ENCODE peak calls at places on chromosomes 11 and 22, in ten cellular contexts. One of them, this sample, is unnamed.

GRCh38 chr11:60301178-60301577 is 20.7 kb downstream of the MS4A4A start:
- DNase-seq in astrocyte of the spinal cord: no peak
- DNase-seq in pulmonary artery endothelial cell: no peak
- DNase-seq in activated T-helper 9 cell treated with anti-CD3 and anti-CD28 coated beads, Interleukin-2, amount 50 U/mL, for 16 hours: no peak
- DNase-seq in caudate nucleus: no peak
- DNase-seq in right atrium auricular region: no peak
- DNase-seq in endothelial cell: no peak
- DNase-seq in non-pigmented ciliary epithelial cell: no peak
- DNase-seq in activated CD4-positive, alpha-beta T cell treated with anti-CD3 and anti-CD28 coated beads, Interleukin-2, amount 50 U/mL, for 48 hours: no peak
- DNase-seq in left ventricle myocardium superior: no peak
- DNase-seq in this sample: no peak

GRCh38 chr11:114478768-114479167 is 39.5 kb downstream of the REXO2 start:
- DNase-seq in pulmonary artery endothelial cell: no peak
- DNase-seq in activated T-helper 9 cell treated with anti-CD3 and anti-CD28 coated beads, Interleukin-2, amount 50 U/mL, for 16 hours: no peak
- DNase-seq in left ventricle myocardium superior: no peak
- DNase-seq in activated CD4-positive, alpha-beta T cell treated with anti-CD3 and anti-CD28 coated beads, Interleukin-2, amount 50 U/mL, for 48 hours: no peak
- DNase-seq in astrocyte of the spinal cord: peak; percentile 19
- DNase-seq in right atrium auricular region: no peak
- DNase-seq in caudate nucleus: no peak
- DNase-seq in non-pigmented ciliary epithelial cell: no peak
- DNase-seq in endothelial cell: no peak
- DNase-seq in this sample: no peak

GRCh38 chr22:29313126-29314071 is 2.1 kb downstream of the RASL10A start:
- DNase-seq in endothelial cell: no peak
- DNase-seq in caudate nucleus: no peak
- DNase-seq in non-pigmented ciliary epithelial cell: no peak
- DNase-seq in activated CD4-positive, alpha-beta T cell treated with anti-CD3 and anti-CD28 coated beads, Interleukin-2, amount 50 U/mL, for 48 hours: no peak
- DNase-seq in astrocyte of the spinal cord: peak; percentile 37
- DNase-seq in activated T-helper 9 cell treated with anti-CD3 and anti-CD28 coated beads, Interleukin-2, amount 50 U/mL, for 16 hours: no peak
- DNase-seq in left ventricle myocardium superior: peak; percentile 67
- DNase-seq in pulmonary artery endothelial cell: no peak
- DNase-seq in right atrium auricular region: no peak
- DNase-seq in this sample: peak; percentile 11

GRCh38 chr11:6413791-6414231 is 5.1 kb downstream of the APBB1 start:
- DNase-seq in non-pigmented ciliary epithelial cell: no peak
- DNase-seq in left ventricle myocardium superior: no peak
- DNase-seq in caudate nucleus: peak; percentile 54
- DNase-seq in right atrium auricular region: no peak
- DNase-seq in astrocyte of the spinal cord: no peak
- DNase-seq in endothelial cell: no peak
- DNase-seq in activated T-helper 9 cell treated with anti-CD3 and anti-CD28 coated beads, Interleukin-2, amount 50 U/mL, for 16 hours: no peak
- DNase-seq in pulmonary artery endothelial cell: no peak
- DNase-seq in activated CD4-positive, alpha-beta T cell treated with anti-CD3 and anti-CD28 coated beads, Interleukin-2, amount 50 U/mL, for 48 hours: peak; percentile 67
- DNase-seq in this sample: no peak

GRCh38 chr22:19891350-19892248 is 36.9 kb upstream of the GNB1L start:
- DNase-seq in activated T-helper 9 cell treated with anti-CD3 and anti-CD28 coated beads, Interleukin-2, amount 50 U/mL, for 16 hours: peak; percentile 70
- DNase-seq in pulmonary artery endothelial cell: peak; percentile 76
- DNase-seq in caudate nucleus: no peak
- DNase-seq in right atrium auricular region: no peak
- DNase-seq in left ventricle myocardium superior: peak; percentile 24
- DNase-seq in non-pigmented ciliary epithelial cell: peak; percentile 67
- DNase-seq in endothelial cell: peak; percentile 65
- DNase-seq in astrocyte of the spinal cord: peak; percentile 84
- DNase-seq in activated CD4-positive, alpha-beta T cell treated with anti-CD3 and anti-CD28 coated beads, Interleukin-2, amount 50 U/mL, for 48 hours: peak; percentile 79
- DNase-seq in this sample: no peak

GRCh38 chr22:39174498-39175120 is 22.1 kb upstream of the CBX7 start:
- DNase-seq in non-pigmented ciliary epithelial cell: peak; percentile 51
- DNase-seq in activated T-helper 9 cell treated with anti-CD3 and anti-CD28 coated beads, Interleukin-2, amount 50 U/mL, for 16 hours: peak; percentile 35
- DNase-seq in right atrium auricular region: peak; percentile 89
- DNase-seq in endothelial cell: peak; percentile 100
- DNase-seq in astrocyte of the spinal cord: peak; percentile 91
- DNase-seq in caudate nucleus: no peak
- DNase-seq in left ventricle myocardium superior: peak; percentile 86
- DNase-seq in pulmonary artery endothelial cell: peak; percentile 99
- DNase-seq in activated CD4-positive, alpha-beta T cell treated with anti-CD3 and anti-CD28 coated beads, Interleukin-2, amount 50 U/mL, for 48 hours: peak; percentile 50
- DNase-seq in this sample: peak; percentile 71

GRCh38 chr11:12695221-12695794 is 21.1 kb downstream of the TEAD1 start:
- DNase-seq in endothelial cell: no peak
- DNase-seq in pulmonary artery endothelial cell: no peak
- DNase-seq in right atrium auricular region: no peak
- DNase-seq in non-pigmented ciliary epithelial cell: no peak
- DNase-seq in astrocyte of the spinal cord: no peak
- DNase-seq in activated CD4-positive, alpha-beta T cell treated with anti-CD3 and anti-CD28 coated beads, Interleukin-2, amount 50 U/mL, for 48 hours: no peak
- DNase-seq in activated T-helper 9 cell treated with anti-CD3 and anti-CD28 coated beads, Interleukin-2, amount 50 U/mL, for 16 hours: no peak
- DNase-seq in caudate nucleus: no peak
- DNase-seq in left ventricle myocardium superior: no peak
- DNase-seq in this sample: no peak

GRCh38 chr11:46240371-46240770 is 37.1 kb upstream of the CREB3L1 start:
- DNase-seq in non-pigmented ciliary epithelial cell: no peak
- DNase-seq in caudate nucleus: no peak
- DNase-seq in endothelial cell: no peak
- DNase-seq in astrocyte of the spinal cord: no peak
- DNase-seq in activated T-helper 9 cell treated with anti-CD3 and anti-CD28 coated beads, Interleukin-2, amount 50 U/mL, for 16 hours: no peak
- DNase-seq in right atrium auricular region: no peak
- DNase-seq in activated CD4-positive, alpha-beta T cell treated with anti-CD3 and anti-CD28 coated beads, Interleukin-2, amount 50 U/mL, for 48 hours: no peak
- DNase-seq in pulmonary artery endothelial cell: no peak
- DNase-seq in left ventricle myocardium superior: no peak
- DNase-seq in this sample: no peak

GRCh38 chr11:2709429-2709828 is 9.6 kb upstream of the KCNQ1OT1 start:
- DNase-seq in endothelial cell: no peak
- DNase-seq in right atrium auricular region: no peak
- DNase-seq in caudate nucleus: no peak
- DNase-seq in activated CD4-positive, alpha-beta T cell treated with anti-CD3 and anti-CD28 coated beads, Interleukin-2, amount 50 U/mL, for 48 hours: no peak
- DNase-seq in pulmonary artery endothelial cell: no peak
- DNase-seq in astrocyte of the spinal cord: no peak
- DNase-seq in left ventricle myocardium superior: no peak
- DNase-seq in non-pigmented ciliary epithelial cell: no peak
- DNase-seq in activated T-helper 9 cell treated with anti-CD3 and anti-CD28 coated beads, Interleukin-2, amount 50 U/mL, for 16 hours: no peak
- DNase-seq in this sample: no peak

GRCh38 chr22:40187389-40187788 is 9.7 kb downstream of the TNRC6B start:
- DNase-seq in pulmonary artery endothelial cell: no peak
- DNase-seq in non-pigmented ciliary epithelial cell: no peak
- DNase-seq in caudate nucleus: no peak
- DNase-seq in endothelial cell: no peak
- DNase-seq in astrocyte of the spinal cord: no peak
- DNase-seq in activated CD4-positive, alpha-beta T cell treated with anti-CD3 and anti-CD28 coated beads, Interleukin-2, amount 50 U/mL, for 48 hours: no peak
- DNase-seq in activated T-helper 9 cell treated with anti-CD3 and anti-CD28 coated beads, Interleukin-2, amount 50 U/mL, for 16 hours: no peak
- DNase-seq in left ventricle myocardium superior: no peak
- DNase-seq in right atrium auricular region: no peak
- DNase-seq in this sample: no peak

GRCh38 chr11:45233121-45233803 is 52.9 kb downstream of the SYT13 start:
- DNase-seq in activated CD4-positive, alpha-beta T cell treated with anti-CD3 and anti-CD28 coated beads, Interleukin-2, amount 50 U/mL, for 48 hours: peak; percentile 74
- DNase-seq in non-pigmented ciliary epithelial cell: no peak
- DNase-seq in pulmonary artery endothelial cell: no peak
- DNase-seq in astrocyte of the spinal cord: peak; percentile 38
- DNase-seq in left ventricle myocardium superior: peak; percentile 80
- DNase-seq in right atrium auricular region: peak; percentile 66
- DNase-seq in caudate nucleus: no peak
- DNase-seq in activated T-helper 9 cell treated with anti-CD3 and anti-CD28 coated beads, Interleukin-2, amount 50 U/mL, for 16 hours: peak; percentile 28
- DNase-seq in endothelial cell: peak; percentile 87
- DNase-seq in this sample: peak; percentile 50

GRCh38 chr11:24900960-24901549 is 404.2 kb downstream of the LUZP2 start:
- DNase-seq in caudate nucleus: no peak
- DNase-seq in endothelial cell: no peak
- DNase-seq in astrocyte of the spinal cord: no peak
- DNase-seq in left ventricle myocardium superior: no peak
- DNase-seq in activated CD4-positive, alpha-beta T cell treated with anti-CD3 and anti-CD28 coated beads, Interleukin-2, amount 50 U/mL, for 48 hours: no peak
- DNase-seq in right atrium auricular region: no peak
- DNase-seq in activated T-helper 9 cell treated with anti-CD3 and anti-CD28 coated beads, Interleukin-2, amount 50 U/mL, for 16 hours: no peak
- DNase-seq in non-pigmented ciliary epithelial cell: no peak
- DNase-seq in pulmonary artery endothelial cell: no peak
- DNase-seq in this sample: no peak

This sample was measured in SW 1271.